ENCODE peak calls at places on chromosome 9, in nine cellular contexts. P, C, B, M, N, T, R, V and H are unnamed samples.

GRCh38 chr9:104896131-104896530 is 31.8 kb downstream of the ABCA1 start:
- DNase-seq in B (no peak), R (no peak), V (no peak), M (no peak), N (no peak), C (no peak), T (peak), P (no peak), H (no peak)

GRCh38 chr9:127846451-127847154 is 7.9 kb downstream of the ENG start:
- DNase-seq in M (no peak), P (no peak), C (no peak), R (no peak), N (no peak), V (no peak), T (no peak), B (no peak), H (no peak)

GRCh38 chr9:125906144-125906543 is 159.0 kb downstream of the PBX3 start:
- DNase-seq in N (peak), M (no peak), R (no peak), P (peak), B (no peak), T (peak), V (no peak), C (no peak), H (no peak)

GRCh38 chr9:4792054-4792571 is 631 bp upstream of the RCL1 start:
- DNase-seq in N (no peak), B (no peak), T (no peak), C (no peak), P (peak), R (no peak), V (no peak), M (no peak), H (no peak)

GRCh38 chr9:124884376-124884775 is 22.4 kb downstream of the ARPC5L start:
- DNase-seq in C (no peak), P (no peak), N (no peak), B (no peak), T (no peak), R (no peak), M (no peak), V (no peak), H (no peak)

GRCh38 chr9:134163374-134164196 is 779 bp downstream of the RNU6ATAC start:
- DNase-seq in M (peak), P (peak), V (peak), T (peak), C (peak), B (peak), R (peak), N (peak), H (peak)

GRCh38 chr9:113579270-113580040 is 115.9 kb downstream of the RGS3 start:
- DNase-seq in P (no peak), R (no peak), N (no peak), C (peak), T (peak), B (no peak), M (peak), V (peak), H (no peak)

GRCh38 chr9:129487658-129488483 is 133.0 kb downstream of the C9orf50 start:
- DNase-seq in V (no peak), C (peak), P (peak), N (peak), R (no peak), M (peak), B (no peak), T (peak), H (peak)

GRCh38 chr9:71638627-71639026 is 129.7 kb downstream of the CEMIP2 start:
- DNase-seq in N (peak), T (no peak), C (peak), P (no peak), V (no peak), M (peak), B (no peak), R (no peak), H (no peak)

GRCh38 chr9:128294142-128294541 is 18.1 kb downstream of the SWI5 start:
- DNase-seq in V (no peak), C (no peak), B (no peak), T (no peak), R (no peak), P (no peak), M (no peak), N (no peak), H (no peak)

GRCh38 chr9:113756476-113757198 is 119.5 kb upstream of the ZNF618 start:
- DNase-seq in M (no peak), P (no peak), R (no peak), N (peak), B (no peak), T (no peak), V (no peak), C (no peak), H (no peak)

GRCh38 chr9:1726993-1727759 is 288.0 kb upstream of the SMARCA2 start:
- DNase-seq in B (no peak), C (no peak), T (no peak), P (no peak), V (no peak), M (no peak), R (no peak), N (no peak), H (peak)

GRCh38 chr9:35666045-35666444 is 1.1 kb upstream of the ARHGEF39 start:
- DNase-seq in N (peak), V (no peak), T (no peak), C (no peak), R (no peak), P (no peak), B (no peak), M (no peak), H (no peak)

GRCh38 chr9:129037767-129038098 is 1.3 kb downstream of the MIGA2 start:
- DNase-seq in B (no peak), P (no peak), R (no peak), T (peak), N (no peak), C (no peak), M (no peak), V (no peak), H (no peak)

GRCh38 chr9:84775056-84775648 is 105.6 kb downstream of the NTRK2 start:
- DNase-seq in V (no peak), M (no peak), P (no peak), N (no peak), T (no peak), R (no peak), C (no peak), B (no peak), H (no peak)

GRCh38 chr9:112912636-112913035 is 22.0 kb upstream of the SLC46A2 start:
- DNase-seq in R (no peak), B (no peak), M (no peak), N (no peak), C (no peak), T (no peak), P (no peak), V (no peak), H (no peak)

GRCh38 chr9:108041551-108041950 is 552.0 kb upstream of the KLF4 start:
- DNase-seq in C (no peak), N (peak), T (peak), B (no peak), M (no peak), P (peak), V (no peak), R (no peak), H (no peak)

GRCh38 chr9:130347931-130348330 is 82.4 kb downstream of the HMCN2 start:
- DNase-seq in B (no peak), C (peak), T (no peak), V (no peak), M (no peak), N (no peak), R (no peak), P (no peak), H (no peak)

GRCh38 chr9:27549196-27549737 is 19.7 kb upstream of the MOB3B start:
- DNase-seq in V (no peak), N (peak), C (no peak), R (no peak), M (no peak), T (peak), B (no peak), P (peak), H (no peak)